ENCODE peak calls at places on chromosome 21, in eight cellular contexts. B is fibroblast of mammary gland, A is Peyer's patch, M is left ventricle myocardium inferior, O is fibroblast of pulmonary artery, U is astrocyte of the cerebellum, T is fibroblast of villous mesenchyme, X is astrocyte of the spinal cord. G is an unnamed sample.

GRCh38 chr21:41597227-41597626 is 89.3 kb upstream of the TMPRSS2 start:
- DNase-seq in B (no peak), O (no peak), X (no peak), U (no peak), T (no peak), A (no peak), M (no peak), G (no peak)

GRCh38 chr21:16928439-16928838 is 584.4 kb upstream of the CXADR start:
- DNase-seq in M (no peak), U (no peak), B (no peak), A (no peak), X (no peak), T (no peak), O (no peak), G (no peak)

GRCh38 chr21:16455978-16456377 is 726.2 kb downstream of the USP25 start:
- DNase-seq in M (no peak), A (no peak), B (peak; percentile 21), T (no peak), U (peak; percentile 82), O (no peak), X (peak; percentile 62), G (no peak)

GRCh38 chr21:16376673-16377072 is 646.9 kb downstream of the USP25 start:
- DNase-seq in T (no peak), M (no peak), A (no peak), O (no peak), U (no peak), X (no peak), B (no peak), G (no peak)

GRCh38 chr21:42674351-42674940 is 21.0 kb downstream of the PDE9A start:
- DNase-seq in M (peak; percentile 75), X (no peak), T (peak; percentile 60), O (peak; percentile 21), U (no peak), A (no peak), B (peak; percentile 39), G (no peak)

GRCh38 chr21:14943636-14944035 is 121.2 kb downstream of the NRIP1 start:
- DNase-seq in U (no peak), A (no peak), M (no peak), X (no peak), B (no peak), O (no peak), T (no peak), G (no peak)

GRCh38 chr21:42705346-42705745 is 51.9 kb downstream of the PDE9A start:
- DNase-seq in U (no peak), T (no peak), O (no peak), A (no peak), B (no peak), M (no peak), X (no peak), G (no peak)

GRCh38 chr21:44370027-44370735 is 16.8 kb downstream of the TRPM2 start:
- DNase-seq in X (no peak), B (peak; percentile 73), A (no peak), M (no peak), T (peak; percentile 50), U (no peak), O (peak; percentile 13), G (peak; percentile 50)

GRCh38 chr21:42107177-42107880 is 36.2 kb downstream of the UMODL1 start:
- DNase-seq in B (no peak), M (no peak), U (no peak), O (no peak), A (no peak), X (no peak), T (no peak), G (no peak)

GRCh38 chr21:34522284-34522683 is 10.3 kb upstream of the KCNE1 start:
- DNase-seq in B (no peak), A (no peak), U (no peak), T (no peak), M (no peak), X (no peak), O (no peak), G (no peak)

GRCh38 chr21:35398366-35398982 is 349.4 kb upstream of the RUNX1 start:
- DNase-seq in O (peak; percentile 28), X (peak; percentile 36), T (no peak), A (no peak), U (no peak), B (no peak), M (no peak), G (no peak)

GRCh38 chr21:44919913-44920693 is 596 bp downstream of the ITGB2 start:
- DNase-seq in M (peak; percentile 10), U (no peak), A (no peak), O (no peak), T (no peak), B (no peak), X (no peak), G (no peak)

GRCh38 chr21:32096411-32096810 is 182.4 kb downstream of the MIS18A start:
- DNase-seq in B (peak; percentile 12), O (no peak), A (no peak), T (no peak), X (no peak), M (no peak), U (no peak), G (no peak)

DNA sequence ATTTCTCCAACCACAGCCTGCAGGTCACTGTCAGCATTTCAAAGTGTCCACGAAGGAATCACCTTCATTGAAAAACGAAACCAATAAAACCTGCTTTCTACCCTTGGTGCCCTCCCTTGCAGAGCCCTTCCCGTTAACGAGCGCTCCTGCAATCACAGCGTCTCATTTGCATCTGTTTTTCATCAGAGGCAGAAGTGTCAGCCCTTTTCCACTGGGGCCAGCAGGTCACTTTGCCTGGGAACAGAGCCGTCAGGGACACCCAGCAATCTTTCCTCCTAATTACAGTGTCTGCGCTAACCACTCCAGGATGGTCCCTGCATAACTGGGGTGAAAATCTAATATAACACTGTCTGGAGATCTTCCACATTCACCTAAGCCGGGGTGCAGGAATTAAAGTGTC is 85.3 kb downstream of the PSMG1 start:
- DNase-seq in X (no peak), A (no peak), O (no peak), U (no peak), B (no peak), T (peak; percentile 90), M (no peak), G (no peak)
- TF ChIP-seq CTCF in X (no peak), A (no peak), O (no peak), U (no peak), B (no peak), T (no peak), M (no peak), G (no peak)

GRCh38 chr21:46664316-46664995 is 29.0 kb downstream of the PRMT2 start:
- DNase-seq in A (no peak), M (no peak), O (no peak), X (no peak), U (no peak), T (no peak), B (no peak), G (no peak)

GRCh38 chr21:46665566-46665965 is 30.1 kb downstream of the PRMT2 start:
- DNase-seq in X (no peak), B (no peak), O (no peak), T (no peak), M (no peak), A (no peak), U (no peak), G (no peak)

GRCh38 chr21:46667735-46668380 is 32.4 kb downstream of the PRMT2 start:
- DNase-seq in T (peak; percentile 61), M (no peak), A (no peak), O (peak; percentile 39), B (peak; percentile 27), U (no peak), X (peak; percentile 39), G (no peak)

GRCh38 chr21:46668381-46668780 is 32.9 kb downstream of the PRMT2 start:
- DNase-seq in B (no peak), X (no peak), T (no peak), O (no peak), A (no peak), U (no peak), M (no peak), G (no peak)

GRCh38 chr21:46667191-46667734 is 31.8 kb downstream of the PRMT2 start:
- DNase-seq in B (peak; percentile 17), O (peak; percentile 20), X (peak; percentile 36), M (no peak), A (no peak), U (no peak), T (peak; percentile 40), G (no peak)
- H3K4me3 ChIP-seq in B (peak overlapping the region; percentile 54), O (peak overlapping the region; percentile 60), X (peak overlapping the region; percentile 55), M (peak overlapping the region; percentile 64), A (peak overlapping the region; percentile 51), U (peak overlapping the region; percentile 54), T (peak overlapping the region; percentile 64), G (peak overlapping the region; percentile 54)

DNA sequence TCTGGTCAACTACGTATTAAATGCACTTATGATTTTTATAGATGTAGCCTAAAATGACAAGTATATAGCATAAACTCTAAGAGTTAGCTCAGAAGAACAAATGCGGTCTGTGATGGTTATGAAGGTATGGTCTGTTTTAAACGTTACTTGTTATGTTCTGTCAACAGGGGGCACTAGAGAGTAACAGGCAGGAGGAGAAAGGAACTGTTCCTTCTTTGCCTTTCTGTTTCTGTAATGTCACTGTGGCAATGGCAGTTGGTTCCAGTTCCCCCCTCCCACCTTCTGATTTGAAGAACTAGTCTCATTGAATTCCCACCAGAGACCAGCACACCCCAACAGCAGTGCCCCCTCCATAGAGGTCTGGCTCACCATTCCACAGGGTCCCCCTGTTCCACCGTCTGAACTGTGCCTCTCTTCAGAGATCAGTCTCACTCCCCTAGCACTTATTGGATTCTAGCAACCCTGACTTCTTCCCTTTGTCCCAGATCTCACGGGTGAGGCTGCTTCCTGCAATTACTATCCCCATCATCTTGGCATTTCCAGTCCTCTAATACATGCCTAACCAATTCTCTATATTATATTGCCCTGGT is 14.0 kb downstream of the KRTAP24-1 start:
- DNase-seq in X (no peak), B (peak; percentile 11), O (peak; percentile 4), T (no peak), A (no peak), M (no peak), U (no peak), G (no peak)
- TF ChIP-seq CTCF in X (peak; percentile 3), B (peak; percentile 40), O (peak; percentile 16), T (no peak), A (no peak), M (no peak), U (peak; percentile 14), G (no peak)

DNA sequence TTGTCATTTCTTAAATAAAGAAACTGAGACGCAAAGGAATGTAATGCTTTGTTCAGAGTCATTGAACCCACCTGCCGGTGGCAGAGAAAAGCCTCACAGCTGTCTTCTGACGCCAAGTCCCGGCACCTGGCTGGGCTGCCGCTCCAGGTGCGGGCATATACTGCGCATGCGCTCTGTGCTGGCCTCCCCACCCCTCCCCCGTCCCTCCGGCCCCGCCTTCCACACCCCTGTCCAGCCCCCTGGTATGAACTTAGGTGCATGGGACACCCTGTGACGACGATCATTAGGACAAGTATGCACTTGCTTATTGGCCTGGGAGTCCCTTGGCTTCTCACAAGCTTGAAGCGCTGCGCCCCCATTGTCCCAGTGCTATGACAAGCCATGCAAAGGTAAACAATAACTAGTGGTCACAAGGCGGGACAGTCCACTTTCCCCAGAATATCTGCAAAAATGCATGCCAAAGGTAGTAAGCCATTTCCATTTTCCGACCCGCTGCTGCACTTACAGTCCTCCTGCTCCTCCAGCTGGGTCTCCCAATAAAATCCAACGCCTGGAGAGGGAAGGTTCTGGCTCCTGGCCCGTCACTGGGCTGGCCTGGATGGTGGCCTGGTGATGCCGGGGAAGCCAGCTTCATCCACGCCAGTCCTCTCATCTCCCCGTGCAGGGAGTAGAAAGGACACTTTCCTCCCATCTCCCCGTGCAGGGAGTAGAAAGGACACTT is 100.4 kb downstream of the PSMG1 start:
- DNase-seq in A (no peak), T (no peak), M (no peak), U (no peak), B (no peak), X (no peak), O (no peak), G (no peak)
- H3K4me3 ChIP-seq in A (peak overlapping the region; percentile 15), T (no peak overlapping the region), M (no peak overlapping the region), U (no peak overlapping the region), B (no peak overlapping the region), X (no peak overlapping the region), O (no peak overlapping the region), G (no peak overlapping the region)